ENCODE peak calls at places on chromosome 18, in four cellular contexts. One of them, this sample, is unnamed.

GRCh38 chr18:68694316-68694715 is 20.6 kb downstream of the TMX3 start:
- DNase-seq in neural progenitor cell: no peak
- DNase-seq in AG10803: no peak
- DNase-seq in A549: no peak
- DNase-seq in this sample: no peak

GRCh38 chr18:46917808-46918600 is 602 bp downstream of the KATNAL2 start:
- DNase-seq in neural progenitor cell: peak; percentile 48
- DNase-seq in AG10803: peak; percentile 22
- DNase-seq in A549: no peak
- DNase-seq in this sample: no peak

GRCh38 chr18:9539283-9539682 is 64.0 kb downstream of the RALBP1 start:
- DNase-seq in neural progenitor cell: no peak
- DNase-seq in AG10803: peak; percentile 36
- DNase-seq in A549: no peak
- DNase-seq in this sample: no peak

GRCh38 chr18:60018801-60019462 is 119.1 kb downstream of the PMAIP1 start:
- DNase-seq in neural progenitor cell: no peak
- DNase-seq in AG10803: peak; percentile 49
- DNase-seq in A549: no peak
- DNase-seq in this sample: no peak

GRCh38 chr18:75123113-75123512 is 85.8 kb downstream of the PTGR3 start:
- DNase-seq in neural progenitor cell: no peak
- DNase-seq in AG10803: no peak
- DNase-seq in A549: no peak
- DNase-seq in this sample: no peak

GRCh38 chr18:12990128-12990485 is 1.1 kb upstream of the CEP192 start:
- DNase-seq in neural progenitor cell: no peak
- DNase-seq in AG10803: no peak
- DNase-seq in A549: no peak
- DNase-seq in this sample: no peak

GRCh38 chr18:10285283-10285640 is 169.2 kb upstream of the APCDD1 start:
- DNase-seq in neural progenitor cell: no peak
- DNase-seq in AG10803: no peak
- DNase-seq in A549: no peak
- DNase-seq in this sample: no peak

GRCh38 chr18:36662000-36662399 is 166.8 kb downstream of the TPGS2 start:
- DNase-seq in neural progenitor cell: peak; percentile 57
- DNase-seq in AG10803: peak; percentile 26
- DNase-seq in A549: no peak
- DNase-seq in this sample: no peak

GRCh38 chr18:57447154-57447621 is 12.0 kb downstream of the ONECUT2 start:
- DNase-seq in neural progenitor cell: peak; percentile 92
- DNase-seq in AG10803: no peak
- DNase-seq in A549: no peak
- DNase-seq in this sample: no peak

GRCh38 chr18:35456181-35456850 is 41.4 kb downstream of the INO80C start:
- DNase-seq in neural progenitor cell: no peak
- DNase-seq in AG10803: no peak
- DNase-seq in A549: no peak
- DNase-seq in this sample: no peak

GRCh38 chr18:77208969-77209368 is 40.7 kb upstream of the GALR1 start:
- DNase-seq in neural progenitor cell: no peak
- DNase-seq in AG10803: peak; percentile 12
- DNase-seq in A549: no peak
- DNase-seq in this sample: no peak

GRCh38 chr18:51211552-51211951 is 14.1 kb upstream of the MEX3C start:
- DNase-seq in neural progenitor cell: no peak
- DNase-seq in AG10803: peak; percentile 63
- DNase-seq in A549: no peak
- DNase-seq in this sample: no peak

GRCh38 chr18:7626922-7627440 is 59.9 kb downstream of the PTPRM start:
- DNase-seq in neural progenitor cell: no peak
- DNase-seq in AG10803: peak; percentile 79
- DNase-seq in A549: peak; percentile 62
- DNase-seq in this sample: no peak

GRCh38 chr18:80167331-80167730 is 58.3 kb downstream of the ADNP2 start:
- DNase-seq in neural progenitor cell: no peak
- DNase-seq in AG10803: no peak
- DNase-seq in A549: no peak
- DNase-seq in this sample: no peak

GRCh38 chr18:48475635-48476549 is 62.9 kb upstream of the CTIF start:
- DNase-seq in neural progenitor cell: peak; percentile 79
- DNase-seq in AG10803: peak; percentile 84
- DNase-seq in A549: peak; percentile 66
- DNase-seq in this sample: peak; percentile 38

GRCh38 chr18:11946756-11947155 is 34.6 kb upstream of the IMPA2 start:
- DNase-seq in neural progenitor cell: peak; percentile 24
- DNase-seq in AG10803: peak; percentile 75
- DNase-seq in A549: no peak
- DNase-seq in this sample: peak; percentile 7

GRCh38 chr18:40365526-40365925 is 1589.5 kb upstream of the PIK3C3 start:
- DNase-seq in neural progenitor cell: no peak
- DNase-seq in AG10803: peak; percentile 33
- DNase-seq in A549: no peak
- DNase-seq in this sample: no peak

GRCh38 chr18:47531759-47532158 is 280.3 kb upstream of the SKOR2 start:
- DNase-seq in neural progenitor cell: peak; percentile 34
- DNase-seq in AG10803: no peak
- DNase-seq in A549: no peak
- DNase-seq in this sample: no peak

GRCh38 chr18:42030586-42031182 is 75.7 kb downstream of the PIK3C3 start:
- DNase-seq in neural progenitor cell: peak; percentile 50
- DNase-seq in AG10803: peak; percentile 24
- DNase-seq in A549: peak; percentile 24
- DNase-seq in this sample: no peak
- TF ChIP-seq CTCF in neural progenitor cell: peak; percentile 71
- TF ChIP-seq CTCF in AG10803: peak; percentile 67
- TF ChIP-seq CTCF in A549: peak; percentile 40
- TF ChIP-seq CTCF in this sample: peak; percentile 74

DNA sequence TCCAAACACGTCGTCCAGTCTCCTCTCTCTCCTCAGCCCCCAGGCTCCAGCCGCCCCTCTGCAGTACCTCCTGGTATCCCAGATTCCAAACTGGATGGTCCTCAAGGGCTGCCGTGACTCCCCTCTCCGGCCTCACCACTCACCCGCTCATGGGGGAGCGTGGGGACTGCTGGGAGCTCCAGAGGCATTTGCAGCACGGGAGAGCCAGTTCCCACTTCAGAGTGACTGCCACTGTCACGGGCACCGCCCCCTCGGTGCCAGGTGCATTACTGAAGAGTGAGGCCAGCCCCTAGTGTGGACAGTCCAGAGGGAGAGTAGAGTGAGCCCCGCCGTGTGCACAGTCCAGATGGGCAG is 340.0 kb upstream of the SALL3 start:
- DNase-seq in neural progenitor cell: no peak
- DNase-seq in AG10803: no peak
- DNase-seq in A549: no peak
- DNase-seq in this sample: no peak
- H3K4me3 ChIP-seq in neural progenitor cell: no peak overlapping the region
- H3K4me3 ChIP-seq in AG10803: no peak overlapping the region
- H3K4me3 ChIP-seq in A549: no peak overlapping the region
- H3K4me3 ChIP-seq in this sample: no peak overlapping the region

DNA sequence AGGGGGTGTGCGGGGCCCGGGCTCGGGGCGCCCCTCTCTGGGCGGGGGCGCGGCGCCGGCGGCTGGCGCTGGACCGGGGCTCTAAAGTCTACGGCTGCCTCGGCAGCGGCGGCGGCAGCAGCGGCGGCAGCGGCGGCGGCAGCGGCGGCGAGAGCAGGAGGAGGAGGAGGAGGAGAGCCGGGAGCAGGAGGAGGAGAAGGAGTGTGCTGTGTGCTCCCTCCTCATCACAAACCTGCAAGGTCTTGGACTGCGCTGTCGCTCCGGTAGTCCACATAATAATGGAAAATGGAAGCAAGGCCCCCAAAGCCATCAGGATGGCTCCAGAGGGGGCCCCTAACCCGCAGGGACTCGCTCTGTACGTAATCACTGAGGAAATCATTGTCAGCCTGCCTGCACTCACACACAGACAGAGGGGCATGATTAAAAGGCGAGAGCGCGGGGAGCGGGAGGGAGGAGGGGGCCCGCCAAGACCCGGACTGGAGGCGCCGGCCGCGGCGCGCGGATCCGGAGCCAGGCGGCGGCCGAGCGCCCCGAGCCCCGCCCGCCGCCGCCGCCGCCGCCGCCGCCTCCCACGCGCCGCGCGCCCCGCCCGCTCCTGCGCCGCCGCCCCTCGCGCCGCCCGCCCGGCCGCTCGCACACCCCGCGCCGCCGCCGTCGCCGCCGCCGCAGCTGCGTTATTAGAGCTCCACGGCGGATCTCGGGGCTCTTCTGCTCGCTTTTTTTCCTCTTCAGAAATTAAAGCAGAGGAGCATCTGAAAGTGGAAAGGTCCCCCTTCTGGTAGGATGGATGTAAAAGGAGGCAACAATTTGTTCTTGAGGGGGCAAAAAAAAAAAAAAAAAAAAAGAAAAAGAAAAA is at the start of gene ZNF521:
- DNase-seq in neural progenitor cell: peak; percentile 96
- DNase-seq in AG10803: peak; percentile 88
- DNase-seq in A549: no peak
- DNase-seq in this sample: no peak
- TF ChIP-seq CTCF in neural progenitor cell: peak; percentile 37
- TF ChIP-seq CTCF in AG10803: peak; percentile 57
- TF ChIP-seq CTCF in A549: no peak
- TF ChIP-seq CTCF in this sample: no peak

DNA sequence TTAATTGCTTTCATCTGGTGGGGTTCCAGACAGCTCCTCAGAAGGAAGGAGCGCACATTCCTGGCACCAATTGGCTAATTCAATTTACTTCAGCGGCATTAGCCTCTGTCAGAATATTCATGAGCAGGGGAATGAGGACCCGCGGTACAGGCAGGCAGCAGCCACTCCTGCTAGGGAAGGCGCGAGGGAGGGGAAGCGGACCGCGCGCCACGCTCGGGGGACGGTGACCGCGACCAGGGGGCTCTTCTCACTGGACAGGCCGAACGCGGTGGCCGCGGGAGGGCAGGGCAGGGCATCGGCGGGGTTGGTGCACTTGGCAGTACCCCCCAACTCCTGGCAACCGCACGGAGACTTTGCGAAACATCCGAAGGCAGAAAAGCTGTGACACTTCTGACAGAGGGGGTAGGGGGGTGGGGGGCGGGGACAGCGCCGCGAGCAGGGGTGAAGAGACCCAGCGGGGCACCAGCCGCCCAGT is at the start of gene CDH20:
- DNase-seq in neural progenitor cell: peak; percentile 79
- DNase-seq in AG10803: no peak
- DNase-seq in A549: no peak
- DNase-seq in this sample: no peak
- H3K4me3 ChIP-seq in neural progenitor cell: peak within 1 kb of the TSS; percentile 87
- H3K4me3 ChIP-seq in AG10803: peak within 1 kb of the TSS; percentile 52
- H3K4me3 ChIP-seq in A549: no peak within 1 kb of the TSS
- H3K4me3 ChIP-seq in this sample: no peak within 1 kb of the TSS

DNA sequence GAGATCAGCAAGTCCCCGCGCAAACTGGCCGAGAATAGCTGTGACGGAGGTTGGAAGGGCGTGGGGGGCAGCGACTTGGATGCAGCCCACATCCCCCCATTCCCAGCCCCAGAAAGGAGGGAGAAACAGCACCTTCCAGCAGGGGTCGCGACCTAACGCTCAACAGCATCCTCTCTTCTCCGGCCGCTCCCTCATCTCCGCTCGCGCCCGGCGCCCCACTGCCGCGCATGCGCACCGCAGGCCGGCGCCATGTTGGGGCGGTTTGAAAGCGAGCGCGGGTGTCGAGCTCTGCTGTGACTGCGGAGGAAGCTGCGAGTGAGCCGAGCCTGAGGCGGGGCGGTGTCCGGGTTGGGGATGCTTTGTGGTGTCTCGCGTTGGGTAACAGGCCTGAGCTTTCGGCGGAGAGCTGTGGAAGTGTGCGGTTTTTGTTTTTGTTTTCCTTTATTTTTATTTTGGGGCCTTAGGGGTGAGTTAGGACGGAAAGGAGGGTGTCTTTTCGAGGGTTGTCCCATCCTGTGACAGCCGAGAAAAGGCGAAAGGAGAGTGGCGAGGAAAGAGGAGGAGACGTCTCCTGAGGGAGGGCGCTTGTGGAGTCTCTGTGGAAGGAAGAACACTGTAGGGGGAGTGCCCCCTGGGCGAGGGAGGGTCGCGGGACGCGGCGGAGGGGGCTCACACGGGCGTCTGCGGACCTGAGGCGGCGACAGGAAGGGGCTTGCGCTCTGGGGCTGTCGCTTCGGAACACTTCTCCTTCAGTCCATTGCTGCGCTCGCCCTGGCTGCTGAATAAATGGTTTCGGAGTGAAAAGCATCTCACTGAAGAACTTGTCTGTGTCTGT is at the start of the genes C18orf54 and STARD6:
- DNase-seq in neural progenitor cell: peak; percentile 97
- DNase-seq in AG10803: peak; percentile 89
- DNase-seq in A549: peak; percentile 77
- DNase-seq in this sample: peak; percentile 51
- TF ChIP-seq CTCF in neural progenitor cell: peak; percentile 70
- TF ChIP-seq CTCF in AG10803: peak; percentile 51
- TF ChIP-seq CTCF in A549: peak; percentile 48
- TF ChIP-seq CTCF in this sample: peak; percentile 46

This sample was measured in LNCaP clone FGC.